ENCODE peak calls at places on chromosomes 16 and 17, in seven cellular contexts. P, Q, K, F, E, Y and W are unnamed samples.

GRCh38 chr17:33200587-33200986 is 92.5 kb downstream of the ASIC2 start:
- DNase-seq in P (peak), Q (no peak), K (no peak), F (peak), E (no peak), Y (peak), W (no peak)

GRCh38 chr16:85555549-85556455 is 57.3 kb upstream of the GSE1 start:
- DNase-seq in P (peak), Q (peak), K (no peak), F (no peak), E (no peak), Y (no peak), W (no peak)

GRCh38 chr17:62761884-62762283 is 46.2 kb downstream of the MARCHF10 start:
- DNase-seq in P (no peak), Q (no peak), K (no peak), F (peak), E (no peak), Y (no peak), W (no peak)

GRCh38 chr16:4316732-4317461 is 1.0 kb downstream of the GLIS2 start:
- DNase-seq in P (peak), Q (no peak), K (peak), F (no peak), E (no peak), Y (no peak), W (no peak)

GRCh38 chr16:72862090-72862489 is 185.8 kb downstream of the ZFHX3 start:
- DNase-seq in P (no peak), Q (no peak), K (no peak), F (no peak), E (no peak), Y (no peak), W (no peak)

GRCh38 chr17:60631119-60631518 is 31.1 kb downstream of the PPM1D start:
- DNase-seq in P (no peak), Q (no peak), K (no peak), F (no peak), E (no peak), Y (no peak), W (no peak)

GRCh38 chr17:81821603-81822311 is 11.3 kb downstream of the MCRIP1 start:
- DNase-seq in P (peak), Q (no peak), K (peak), F (peak), E (no peak), Y (peak), W (no peak)

GRCh38 chr17:18946536-18946935 is 5.4 kb upstream of the SLC5A10 start:
- DNase-seq in P (no peak), Q (no peak), K (no peak), F (peak), E (no peak), Y (peak), W (no peak)

GRCh38 chr16:50596762-50597450 is 48.7 kb downstream of the NKD1 start:
- DNase-seq in P (no peak), Q (no peak), K (no peak), F (no peak), E (no peak), Y (no peak), W (no peak)

GRCh38 chr16:64449511-64449910 is 672.4 kb downstream of the CDH11 start:
- DNase-seq in P (peak), Q (no peak), K (no peak), F (no peak), E (no peak), Y (no peak), W (no peak)

GRCh38 chr16:63289834-63290460 is 1253.7 kb upstream of the CDH8 start:
- DNase-seq in P (no peak), Q (peak), K (peak), F (peak), E (no peak), Y (no peak), W (no peak)

GRCh38 chr17:49647256-49647585 is 30.7 kb downstream of the SPOP start:
- DNase-seq in P (peak), Q (no peak), K (no peak), F (no peak), E (no peak), Y (no peak), W (no peak)

GRCh38 chr16:68447721-68448359 is 468 bp downstream of the SMPD3 start:
- DNase-seq in P (no peak), Q (no peak), K (no peak), F (no peak), E (no peak), Y (no peak), W (no peak)

GRCh38 chr16:49776085-49776501 is 79.8 kb downstream of the ZNF423 start:
- DNase-seq in P (no peak), Q (no peak), K (no peak), F (no peak), E (no peak), Y (no peak), W (no peak)

GRCh38 chr17:9981344-9981915 is 76.4 kb upstream of the RCVRN start:
- DNase-seq in P (no peak), Q (no peak), K (no peak), F (no peak), E (no peak), Y (no peak), W (no peak)

GRCh38 chr16:2023098-2023925 is 3.4 kb upstream of the NHERF2 start:
- DNase-seq in P (peak), Q (peak), K (peak), F (peak), E (no peak), Y (peak), W (no peak)

GRCh38 chr16:1524366-1524765 is 9.1 kb upstream of the TMEM204 start:
- DNase-seq in P (no peak), Q (no peak), K (no peak), F (no peak), E (no peak), Y (no peak), W (no peak)

GRCh38 chr17:64001763-64002529 is 3.8 kb downstream of the PRR29 start:
- DNase-seq in P (peak), Q (no peak), K (peak), F (peak), E (peak), Y (peak), W (no peak)

GRCh38 chr16:4474192-4474961 is at the start of gene NMRAL1:
- DNase-seq in P (peak), Q (peak), K (peak), F (peak), E (peak), Y (peak), W (no peak)

GRCh38 chr16:56833243-56833970 is 31.6 kb upstream of the SLC12A3 start:
- DNase-seq in P (no peak), Q (no peak), K (no peak), F (peak), E (no peak), Y (no peak), W (no peak)

GRCh38 chr16:85104821-85105391 is 7.4 kb downstream of the CIBAR2 start:
- DNase-seq in P (no peak), Q (no peak), K (no peak), F (no peak), E (no peak), Y (no peak), W (no peak)

GRCh38 chr17:72843591-72843990 is 248.9 kb downstream of the SLC39A11 start:
- DNase-seq in P (no peak), Q (no peak), K (no peak), F (no peak), E (no peak), Y (no peak), W (no peak)

GRCh38 chr16:56202036-56202435 is 10.7 kb downstream of the GNAO1 start:
- DNase-seq in P (no peak), Q (no peak), K (no peak), F (no peak), E (no peak), Y (no peak), W (no peak)

GRCh38 chr16:74862743-74863244 is 88.2 kb upstream of the FA2H start:
- DNase-seq in P (peak), Q (peak), K (no peak), F (peak), E (peak), Y (peak), W (no peak)

GRCh38 chr17:46935658-46936266 is 12.8 kb downstream of the GOSR2 start:
- DNase-seq in P (no peak), Q (no peak), K (no peak), F (peak), E (no peak), Y (no peak), W (no peak)

GRCh38 chr17:74049167-74049797 is 154.2 kb upstream of the RPL38 start:
- DNase-seq in P (no peak), Q (no peak), K (no peak), F (no peak), E (no peak), Y (no peak), W (no peak)

GRCh38 chr17:21373034-21373433 is 3.1 kb upstream of the KCNJ12 start:
- DNase-seq in P (no peak), Q (peak), K (no peak), F (no peak), E (peak), Y (no peak), W (no peak)

GRCh38 chr16:27317738-27318398 is 4.1 kb downstream of the IL4R start:
- DNase-seq in P (no peak), Q (no peak), K (no peak), F (no peak), E (no peak), Y (no peak), W (no peak)

GRCh38 chr17:35166526-35166925 is 18.9 kb downstream of the UNC45B start:
- DNase-seq in P (no peak), Q (no peak), K (no peak), F (no peak), E (no peak), Y (no peak), W (no peak)

GRCh38 chr16:48277158-48277557 is 29.8 kb upstream of the ABCC11 start:
- DNase-seq in P (no peak), Q (no peak), K (peak), F (peak), E (no peak), Y (no peak), W (no peak)

GRCh38 chr17:28345420-28346198 is 10.0 kb downstream of the TNFAIP1 start:
- DNase-seq in P (no peak), Q (no peak), K (no peak), F (no peak), E (no peak), Y (no peak), W (no peak)

GRCh38 chr16:19919142-19919541 is 34.5 kb upstream of the GPRC5B start:
- DNase-seq in P (no peak), Q (no peak), K (no peak), F (no peak), E (no peak), Y (no peak), W (no peak)

GRCh38 chr17:51230306-51230705 is 29.5 kb downstream of the MBTD1 start:
- DNase-seq in P (peak), Q (peak), K (no peak), F (no peak), E (no peak), Y (peak), W (no peak)

GRCh38 chr17:37642706-37643105 is 540 bp downstream of the DDX52 start:
- DNase-seq in P (peak), Q (peak), K (no peak), F (peak), E (no peak), Y (peak), W (no peak)

GRCh38 chr17:37640016-37640415 is 3.2 kb downstream of the DDX52 start:
- DNase-seq in P (no peak), Q (no peak), K (no peak), F (no peak), E (no peak), Y (no peak), W (no peak)

GRCh38 chr17:37643829-37644228 is 583 bp upstream of the DDX52 start:
- DNase-seq in P (no peak), Q (no peak), K (no peak), F (no peak), E (no peak), Y (no peak), W (no peak)

GRCh38 chr17:37637956-37638355 is 5.3 kb downstream of the DDX52 start:
- DNase-seq in P (no peak), Q (no peak), K (no peak), F (no peak), E (no peak), Y (no peak), W (no peak)

GRCh38 chr17:37643118-37643766 is at the start of gene DDX52:
- DNase-seq in P (peak), Q (peak), K (peak), F (peak), E (peak), Y (peak), W (peak)
- H3K4me3 ChIP-seq in P (peak), Q (peak), K (peak), F (peak), E (peak), Y (peak), W (peak)

GRCh38 chr16:8660841-8661301 is 13.5 kb upstream of the ABAT start:
- DNase-seq in P (peak), Q (peak), K (peak), F (peak), E (no peak), Y (peak), W (no peak)
- H3K4me3 ChIP-seq in P (no peak), Q (no peak), K (no peak), F (no peak), E (no peak), Y (no peak), W (no peak)

DNA sequence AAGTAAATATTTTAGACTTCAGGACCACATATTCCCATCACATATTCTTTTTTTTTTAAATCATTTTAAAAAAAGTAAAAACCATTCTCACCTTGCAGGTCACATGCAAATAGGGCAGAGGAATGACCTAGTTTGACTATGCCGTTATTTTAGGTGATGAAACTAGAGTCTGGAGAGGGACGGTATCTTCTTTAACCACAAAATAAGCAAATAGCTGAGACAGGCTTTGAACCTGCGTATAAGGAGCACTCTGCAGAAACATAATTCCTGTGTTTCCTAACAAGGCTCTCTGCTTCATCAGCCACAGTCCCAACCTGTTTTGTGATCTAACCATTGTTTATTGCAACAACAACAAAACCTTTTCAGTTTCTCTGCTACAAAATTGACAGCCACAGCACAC is 121.5 kb downstream of the PCTP start:
- DNase-seq in P (no peak), Q (peak), K (no peak), F (no peak), E (no peak), Y (no peak), W (no peak)
- H3K4me3 ChIP-seq in P (no peak), Q (peak), K (no peak), F (no peak), E (no peak), Y (no peak), W (no peak)

DNA sequence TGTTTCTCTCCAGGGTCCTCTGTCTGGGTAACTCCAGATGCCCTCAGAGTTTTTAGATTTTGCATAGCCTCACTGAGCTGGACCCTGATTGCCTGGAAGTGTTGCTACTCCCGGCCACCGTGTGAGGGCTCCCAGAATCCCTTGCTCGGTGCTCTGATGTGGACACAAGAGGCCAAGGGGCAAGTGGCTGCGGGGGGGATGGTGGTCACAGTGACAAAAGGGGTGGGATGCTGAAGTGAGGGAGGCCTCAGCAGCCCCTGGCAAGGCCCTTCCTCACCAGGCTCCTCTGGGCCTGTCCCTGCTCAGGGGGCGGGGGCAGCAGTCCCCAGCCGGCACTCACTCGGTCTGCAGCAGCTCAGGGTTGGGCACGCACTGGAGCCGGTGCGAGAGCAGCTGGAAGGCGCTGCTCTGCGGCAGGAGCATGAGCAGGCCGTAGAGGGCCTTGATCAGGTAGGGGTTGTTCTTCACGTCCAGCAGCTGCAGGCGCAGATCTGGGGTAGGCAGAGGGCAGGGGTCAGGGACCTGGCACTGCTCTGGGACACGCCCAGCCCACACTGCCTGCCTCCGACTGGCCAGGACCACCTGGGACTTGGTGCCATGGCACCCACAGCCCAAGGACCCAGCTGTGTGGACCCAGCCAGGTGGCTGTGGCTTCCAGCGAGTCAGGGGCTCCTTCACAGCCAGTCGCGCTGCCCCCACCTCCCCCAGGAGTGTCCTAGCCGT is 6.8 kb upstream of the MTSS2 start:
- DNase-seq in P (no peak), Q (no peak), K (no peak), F (no peak), E (no peak), Y (no peak), W (no peak)
- H3K4me3 ChIP-seq in P (no peak), Q (no peak), K (no peak), F (no peak), E (no peak), Y (no peak), W (no peak)

DNA sequence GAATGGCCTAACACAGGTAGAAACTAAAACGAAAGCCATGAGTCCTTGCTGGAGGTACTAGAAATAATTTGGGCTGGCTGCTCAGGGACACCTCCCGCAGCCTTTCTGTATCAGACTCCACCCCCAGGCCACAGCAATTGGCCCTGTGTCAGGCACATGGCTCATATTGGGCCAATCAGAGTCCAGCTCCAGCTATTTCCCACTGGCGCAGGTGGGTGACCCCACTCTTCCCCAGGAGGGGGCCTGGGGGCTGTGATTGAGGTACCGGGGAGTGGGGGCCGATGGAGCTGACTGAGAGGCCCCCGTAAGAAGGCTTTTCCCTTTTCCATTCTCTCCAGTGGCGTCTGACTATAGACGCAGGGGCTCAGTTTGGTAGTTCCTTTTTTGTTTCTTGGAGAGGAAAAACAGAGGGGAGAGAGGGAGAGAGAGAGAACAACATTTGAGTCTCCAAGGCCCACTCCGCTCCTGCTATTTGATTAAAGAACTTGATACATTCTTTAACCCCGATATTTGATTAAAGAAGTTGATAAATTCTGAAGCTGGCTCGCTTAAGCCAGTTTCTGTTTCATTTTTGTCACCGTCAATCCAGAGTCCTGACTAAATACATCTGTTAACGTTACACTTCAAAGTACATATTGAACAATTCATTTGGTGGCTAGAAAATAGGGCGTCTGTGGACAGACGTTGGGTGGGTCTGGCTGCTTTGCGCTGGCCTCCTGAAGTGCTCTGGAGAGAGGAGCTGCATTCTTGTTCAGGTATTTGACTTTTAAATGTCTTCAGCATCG is 26.3 kb downstream of the FOXL1 start:
- DNase-seq in P (no peak), Q (no peak), K (no peak), F (no peak), E (no peak), Y (no peak), W (no peak)
- H3K4me3 ChIP-seq in P (no peak), Q (no peak), K (no peak), F (peak), E (no peak), Y (no peak), W (no peak)

GRCh38 chr16:89565506-89566372 is 5.3 kb downstream of the RPL13 start:
- DNase-seq in P (peak), Q (peak), K (peak), F (peak), E (no peak), Y (peak), W (no peak)
- H3K4me3 ChIP-seq in P (peak), Q (no peak), K (no peak), F (no peak), E (peak), Y (no peak), W (peak)

GRCh38 chr16:66587881-66588600 is 8.8 kb downstream of the CMTM2 start:
- DNase-seq in P (no peak), Q (no peak), K (no peak), F (no peak), E (no peak), Y (no peak), W (no peak)
- H3K4me3 ChIP-seq in P (no peak), Q (no peak), K (no peak), F (no peak), E (no peak), Y (no peak), W (no peak)

GRCh38 chr17:48162305-48162934 is 54.9 kb downstream of the SNX11 start:
- DNase-seq in P (no peak), Q (no peak), K (no peak), F (no peak), E (no peak), Y (no peak), W (no peak)

GRCh38 chr17:48163809-48164208 is 56.2 kb downstream of the SNX11 start:
- DNase-seq in P (no peak), Q (no peak), K (no peak), F (no peak), E (no peak), Y (no peak), W (no peak)

GRCh38 chr17:48160177-48160967 is 52.8 kb downstream of the SNX11 start:
- DNase-seq in P (no peak), Q (no peak), K (no peak), F (no peak), E (no peak), Y (no peak), W (no peak)

GRCh38 chr17:48161127-48161905 is 53.8 kb downstream of the SNX11 start:
- DNase-seq in P (no peak), Q (no peak), K (no peak), F (no peak), E (no peak), Y (no peak), W (no peak)

GRCh38 chr17:48162946-48163506 is 55.5 kb downstream of the SNX11 start:
- DNase-seq in P (no peak), Q (no peak), K (no peak), F (no peak), E (no peak), Y (no peak), W (no peak)
- H3K4me3 ChIP-seq in P (no peak), Q (no peak), K (peak), F (no peak), E (no peak), Y (no peak), W (no peak)

DNA sequence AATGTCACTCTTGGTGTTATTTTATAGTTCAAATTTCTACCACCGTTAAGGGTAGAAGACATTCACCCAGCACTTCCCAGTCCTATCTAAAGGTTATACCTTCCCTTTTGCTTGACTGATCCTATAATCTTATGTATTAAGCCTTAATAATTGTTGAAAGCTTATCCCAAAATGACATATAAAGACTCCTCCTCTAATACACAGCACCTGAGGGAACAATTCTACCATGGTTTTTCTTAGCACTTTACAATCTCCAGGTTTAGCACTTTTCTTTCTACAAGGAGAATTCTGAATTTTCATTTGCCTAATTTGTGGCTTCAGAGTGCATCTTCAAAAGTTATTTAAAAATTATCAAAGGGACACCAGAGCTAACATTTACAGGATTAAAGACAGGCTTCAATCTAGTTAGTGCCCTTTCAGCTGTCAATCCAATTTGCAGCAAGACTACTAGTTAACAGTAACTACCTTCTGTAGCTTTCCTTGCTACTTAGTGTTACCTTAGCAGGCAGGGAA is 8.8 kb downstream of the SRSF1 start:
- DNase-seq in P (no peak), Q (no peak), K (no peak), F (no peak), E (no peak), Y (no peak), W (no peak)
- H3K4me3 ChIP-seq in P (no peak), Q (no peak), K (no peak), F (no peak), E (no peak), Y (no peak), W (no peak)